ENCODE peak calls at places on chromosomes 7 and 10, in six cellular contexts. G is testis, H is HL-60, B is osteocyte, J is kidney, C is astrocyte of the spinal cord. N is an unnamed sample.

GRCh38 chr10:78588194-78588811 is 480.5 kb upstream of the ZMIZ1 start:
- DNase-seq in C (peak), H (no peak), G (no peak), B (peak), J (no peak), N (peak)

GRCh38 chr7:99651290-99651689 is 28.5 kb downstream of the CYP3A5 start:
- DNase-seq in H (no peak), B (no peak), J (no peak), C (no peak), G (no peak), N (no peak)

GRCh38 chr10:103473261-103473671 is 5.8 kb downstream of the CALHM3 start:
- DNase-seq in B (no peak), J (no peak), C (no peak), G (peak), H (no peak), N (no peak)

GRCh38 chr7:15950299-15950698 is 263.8 kb upstream of the MEOX2 start:
- DNase-seq in C (no peak), B (no peak), G (no peak), J (no peak), H (no peak), N (no peak)

GRCh38 chr10:60336901-60337630 is 52.6 kb downstream of the ANK3 start:
- DNase-seq in H (no peak), G (no peak), C (no peak), J (no peak), B (no peak), N (no peak)

GRCh38 chr10:125084191-125085186 is 75.9 kb downstream of the CTBP2 start:
- DNase-seq in B (no peak), C (peak), H (no peak), G (peak), J (peak), N (peak)

GRCh38 chr10:84026821-84027257 is 112.5 kb upstream of the GHITM start:
- DNase-seq in B (no peak), J (no peak), C (no peak), H (peak), G (no peak), N (no peak)

GRCh38 chr7:26843696-26844095 is 20.7 kb downstream of the SKAP2 start:
- DNase-seq in J (no peak), H (no peak), C (peak), B (no peak), G (no peak), N (no peak)

GRCh38 chr7:127347567-127348246 is 44.8 kb downstream of the ZNF800 start:
- DNase-seq in G (peak), J (peak), C (peak), H (peak), B (peak), N (no peak)

GRCh38 chr7:114086491-114086905 is 167.7 kb upstream of the PPP1R3A start:
- DNase-seq in H (no peak), B (no peak), G (peak), J (peak), C (peak), N (no peak)

GRCh38 chr10:60942604-60943269 is 1.2 kb downstream of the RHOBTB1 start:
- DNase-seq in C (peak), H (peak), J (no peak), B (no peak), G (peak), N (peak)

GRCh38 chr7:63067897-63068585 is 930.6 kb upstream of the ZNF722 start:
- DNase-seq in J (no peak), G (peak), C (no peak), H (no peak), B (peak), N (no peak)

GRCh38 chr10:36465604-36466379 is 659.6 kb upstream of the ANKRD30A start:
- DNase-seq in C (no peak), G (no peak), B (no peak), H (no peak), J (no peak), N (no peak)

GRCh38 chr10:971150-971542 is 17.1 kb upstream of the GTPBP4 start:
- DNase-seq in J (no peak), H (peak), G (no peak), B (no peak), C (no peak), N (no peak)

GRCh38 chr7:12609556-12609955 is 39.0 kb downstream of the SCIN start:
- DNase-seq in G (no peak), B (no peak), J (no peak), H (no peak), C (no peak), N (no peak)

GRCh38 chr10:13989616-13990015 is 341.1 kb downstream of the FRMD4A start:
- DNase-seq in C (no peak), H (no peak), G (no peak), B (no peak), J (no peak), N (no peak)

GRCh38 chr10:122192142-122192541 is 79.0 kb upstream of the BTBD16 start:
- DNase-seq in C (no peak), H (no peak), B (no peak), J (no peak), G (no peak), N (no peak)

GRCh38 chr7:20393021-20394015 is 62.6 kb downstream of the ITGB8 start:
- DNase-seq in H (no peak), C (no peak), J (no peak), G (no peak), B (no peak), N (no peak)

GRCh38 chr7:48114115-48114514 is 25.1 kb downstream of the UPP1 start:
- DNase-seq in C (no peak), B (peak), H (no peak), G (no peak), J (no peak), N (no peak)

GRCh38 chr7:26460326-26460725 is 168.7 kb downstream of the SNX10 start:
- DNase-seq in B (no peak), H (no peak), C (no peak), J (no peak), G (no peak), N (no peak)

GRCh38 chr10:11647676-11648075 is 36.2 kb upstream of the USP6NL start:
- DNase-seq in C (no peak), H (no peak), B (no peak), J (no peak), G (no peak), N (no peak)

GRCh38 chr10:7950981-7951847 is 103.3 kb upstream of the GATA3 start:
- DNase-seq in B (no peak), G (no peak), J (no peak), H (no peak), C (peak), N (no peak)

GRCh38 chr10:11106621-11107374 is 89.1 kb downstream of the CELF2 start:
- DNase-seq in J (no peak), B (no peak), C (no peak), G (no peak), H (no peak), N (no peak)

GRCh38 chr7:147646568-147646967 is 944.0 kb upstream of the C7orf33 start:
- DNase-seq in C (no peak), J (no peak), H (no peak), G (no peak), B (no peak), N (no peak)

GRCh38 chr10:131246089-131246488 is 65.4 kb downstream of the TCERG1L start:
- DNase-seq in H (no peak), J (no peak), G (no peak), B (no peak), C (no peak), N (no peak)

GRCh38 chr7:69906309-69906995 is 308.2 kb downstream of the AUTS2 start:
- DNase-seq in J (no peak), H (no peak), B (no peak), G (peak), C (no peak), N (no peak)

GRCh38 chr10:82813856-82814255 is 938.9 kb downstream of the NRG3 start:
- DNase-seq in G (no peak), J (no peak), B (no peak), H (no peak), C (peak), N (no peak)

DNA sequence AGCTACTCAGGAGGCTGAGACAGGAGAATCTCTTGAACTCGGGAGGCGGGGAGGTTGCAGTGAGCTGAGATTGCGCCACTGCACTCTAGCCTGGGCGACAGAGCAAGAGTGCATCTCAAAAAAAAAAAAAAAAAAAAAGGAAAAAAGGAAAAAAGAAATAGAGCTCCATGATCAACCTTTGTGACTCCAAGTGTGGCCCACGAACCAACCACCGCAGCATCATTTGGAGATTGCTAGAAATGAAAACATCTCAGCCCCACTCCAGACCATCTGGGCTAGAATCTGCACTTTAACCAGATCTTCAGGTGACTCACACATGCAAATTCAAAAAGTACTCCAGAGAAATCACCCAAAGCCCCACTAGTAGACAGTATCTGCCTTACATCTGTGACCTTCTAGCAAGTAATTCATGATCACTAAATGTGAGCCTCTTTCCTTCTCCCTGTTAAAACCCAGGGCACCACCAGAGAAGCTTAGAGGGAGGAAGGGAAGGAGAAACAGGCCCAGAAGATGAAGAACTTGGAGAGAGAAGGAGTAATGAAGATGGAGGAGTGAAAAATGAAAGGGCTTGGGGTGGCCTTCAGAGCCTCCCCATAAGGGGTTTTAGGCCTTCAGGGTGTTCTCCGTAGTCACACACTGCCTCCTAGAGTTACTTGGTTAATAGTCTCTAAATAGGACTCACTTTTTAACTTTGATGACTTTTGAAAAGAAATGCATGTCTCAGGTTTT is 94.1 kb downstream of the SLC37A3 start:
- DNase-seq in C (peak), G (no peak), H (peak), J (no peak), B (no peak), N (no peak)
- TF ChIP-seq CTCF in C (no peak), G (no peak), H (no peak), J (peak), B (peak), N (peak)

GRCh38 chr10:69361303-69361614 is 55.5 kb downstream of the TACR2 start:
- DNase-seq in G (no peak), C (no peak), B (no peak), J (no peak), H (no peak), N (no peak)

GRCh38 chr10:69362471-69362954 is 54.2 kb downstream of the TACR2 start:
- DNase-seq in C (peak), J (no peak), B (no peak), H (no peak), G (no peak), N (peak)

GRCh38 chr10:69363666-69364065 is 53.1 kb downstream of the TACR2 start:
- DNase-seq in H (no peak), C (no peak), B (no peak), G (no peak), J (no peak), N (no peak)

GRCh38 chr10:69367469-69367868 is 49.2 kb downstream of the TACR2 start:
- DNase-seq in C (no peak), H (no peak), J (no peak), B (no peak), G (no peak), N (no peak)

GRCh38 chr10:69364232-69364631 is 52.5 kb downstream of the TACR2 start:
- DNase-seq in C (no peak), H (no peak), B (no peak), J (no peak), G (no peak), N (no peak)
- TF ChIP-seq CTCF in C (peak), H (no peak), B (no peak), J (no peak), G (no peak), N (no peak)

GRCh38 chr10:54800677-54801480 is at the start of gene PCDH15:
- DNase-seq in B (no peak), C (peak), G (peak), J (peak), H (peak), N (no peak)
- TF ChIP-seq CTCF in B (peak), C (peak), G (no peak), J (peak), H (no peak), N (no peak)

GRCh38 chr7:42380411-42380810 is 143.4 kb upstream of the GLI3 start:
- DNase-seq in C (peak), H (no peak), J (no peak), B (no peak), G (no peak), N (no peak)

GRCh38 chr7:42389697-42390096 is 152.7 kb upstream of the GLI3 start:
- DNase-seq in C (no peak), G (no peak), J (no peak), H (no peak), B (no peak), N (no peak)

DNA sequence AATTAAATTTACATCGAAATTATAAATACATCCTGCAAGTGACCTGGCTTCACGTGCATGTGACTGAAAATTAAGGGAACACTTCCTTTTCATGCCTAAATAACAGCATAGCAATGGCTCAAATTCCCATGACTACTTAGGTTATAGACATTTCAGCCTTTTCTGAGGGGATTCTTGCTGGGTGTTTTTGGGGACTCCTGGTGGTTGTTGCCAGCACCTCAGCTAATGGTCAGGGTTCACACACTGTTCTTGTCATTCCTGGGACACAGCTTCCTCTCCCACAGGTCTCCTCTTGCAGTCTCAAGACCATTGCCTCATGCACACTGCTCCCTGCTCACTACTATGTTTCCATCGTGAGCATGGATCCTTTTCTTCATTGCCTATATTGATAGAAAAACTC is 148.9 kb upstream of the GLI3 start:
- DNase-seq in B (no peak), J (no peak), H (no peak), G (no peak), C (no peak), N (no peak)
- TF ChIP-seq CTCF in B (no peak), J (no peak), H (no peak), G (no peak), C (peak), N (no peak)